ENCODE peak calls at places on chromosomes 2 and 18, in four cellular contexts. Q is OCI-LY7, L is hepatocyte, W is transverse colon. S is an unnamed sample.

GRCh38 chr2:164992818-164993217 is 37.5 kb upstream of the SLC38A11 start:
- DNase-seq in Q (peak; percentile 81), L (peak; percentile 91), W (peak; percentile 52), S (peak; percentile 55)

GRCh38 chr2:66169076-66169475 is 265.8 kb upstream of the MEIS1 start:
- DNase-seq in Q (no peak), L (no peak), W (no peak), S (no peak)

GRCh38 chr18:42184685-42185477 is 229.8 kb downstream of the PIK3C3 start:
- DNase-seq in Q (no peak), L (no peak), W (no peak), S (no peak)

GRCh38 chr2:43180901-43181300 is 45.5 kb downstream of the ZFP36L2 start:
- DNase-seq in Q (no peak), L (no peak), W (no peak), S (no peak)

GRCh38 chr2:171763602-171764001 is 76.3 kb downstream of the DYNC1I2 start:
- DNase-seq in Q (no peak), L (no peak), W (no peak), S (no peak)

GRCh38 chr18:35159782-35160181 is 81.1 kb upstream of the ZNF397 start:
- DNase-seq in Q (no peak), L (no peak), W (no peak), S (no peak)

GRCh38 chr2:130913891-130914290 is 77.2 kb downstream of the ARHGEF4 start:
- DNase-seq in Q (no peak), L (no peak), W (no peak), S (no peak)

GRCh38 chr2:168831662-168832061 is 29.2 kb downstream of the NOSTRIN start:
- DNase-seq in Q (no peak), L (no peak), W (no peak), S (no peak)

GRCh38 chr2:237729681-237730475 is 68.7 kb upstream of the RBM44 start:
- DNase-seq in Q (no peak), L (no peak), W (no peak), S (no peak)

GRCh38 chr2:138600732-138601437 is 99.3 kb downstream of the SPOPL start:
- DNase-seq in Q (no peak), L (no peak), W (no peak), S (no peak)

GRCh38 chr18:44900627-44901026 is 219.9 kb downstream of the SETBP1 start:
- DNase-seq in Q (no peak), L (no peak), W (no peak), S (no peak)

GRCh38 chr2:179850188-179850587 is 11.2 kb downstream of the ZNF385B start:
- DNase-seq in Q (no peak), L (peak; percentile 15), W (no peak), S (no peak)

GRCh38 chr2:27320958-27321543 is 1.8 kb downstream of the MPV17 start:
- DNase-seq in Q (no peak), L (peak; percentile 94), W (peak; percentile 57), S (peak; percentile 95)

GRCh38 chr2:25125949-25126348 is 42.4 kb downstream of the POMC start:
- DNase-seq in Q (no peak), L (no peak), W (no peak), S (no peak)

GRCh38 chr18:21444465-21445023 is 156.0 kb downstream of the ESCO1 start:
- DNase-seq in Q (peak; percentile 42), L (peak; percentile 73), W (peak; percentile 11), S (peak; percentile 61)

GRCh38 chr2:165698621-165698946 is 95.5 kb downstream of the GALNT3 start:
- DNase-seq in Q (peak; percentile 66), L (peak; percentile 72), W (peak; percentile 29), S (peak; percentile 48)

GRCh38 chr2:227447606-227448005 is 24.4 kb upstream of the AGFG1 start:
- DNase-seq in Q (no peak), L (no peak), W (no peak), S (no peak)
- H3K4me3 ChIP-seq in Q (no peak overlapping the region), L (no peak overlapping the region), W (no peak overlapping the region), S (no peak overlapping the region)

GRCh38 chr18:61086657-61087056 is 246.6 kb upstream of the CDH20 start:
- DNase-seq in Q (no peak), L (no peak), W (no peak), S (no peak)

GRCh38 chr18:61085751-61086150 is 247.5 kb upstream of the CDH20 start:
- DNase-seq in Q (no peak), L (no peak), W (no peak), S (no peak)

GRCh38 chr18:61079714-61080113 is 253.5 kb upstream of the CDH20 start:
- DNase-seq in Q (no peak), L (no peak), W (no peak), S (no peak)

GRCh38 chr18:61085036-61085435 is 248.2 kb upstream of the CDH20 start:
- DNase-seq in Q (no peak), L (no peak), W (no peak), S (no peak)

DNA sequence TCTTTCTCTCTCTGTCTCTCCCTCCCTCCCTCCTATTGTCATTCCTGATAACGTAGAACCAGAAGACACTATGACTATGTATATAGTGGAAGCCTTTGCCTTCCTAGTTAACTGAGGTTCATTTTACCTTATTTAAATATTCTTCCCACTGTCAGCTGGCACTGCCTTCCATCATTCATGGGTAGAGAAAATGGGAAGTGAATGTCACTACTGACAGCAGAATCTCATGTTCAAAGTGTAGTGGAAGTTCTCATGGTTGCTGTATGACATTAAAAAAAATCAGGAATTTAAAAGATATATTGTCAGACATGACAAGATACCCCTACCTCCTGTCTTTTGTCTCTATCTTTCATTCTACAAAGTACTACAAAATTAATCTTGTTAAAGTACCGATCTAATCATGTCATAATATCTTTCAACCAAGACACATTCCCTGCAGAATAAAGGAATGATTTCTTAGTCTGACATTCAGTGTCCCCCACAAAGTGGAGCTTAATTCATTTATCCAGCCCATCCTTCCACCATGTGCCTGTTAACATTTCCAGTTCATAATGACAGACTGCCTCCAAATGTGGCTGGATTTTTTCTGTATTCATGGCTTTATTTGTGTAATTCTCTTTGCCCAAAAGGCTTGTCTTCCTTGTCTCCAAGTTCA is 250.1 kb upstream of the CDH20 start:
- DNase-seq in Q (no peak), L (no peak), W (no peak), S (no peak)
- H3K4me3 ChIP-seq in Q (no peak overlapping the region), L (no peak overlapping the region), W (no peak overlapping the region), S (no peak overlapping the region)

GRCh38 chr2:177255227-177255601 is 9.3 kb downstream of the NFE2L2 start:
- DNase-seq in Q (no peak), L (no peak), W (no peak), S (no peak)
- H3K4me3 ChIP-seq in Q (no peak overlapping the region), L (no peak overlapping the region), W (peak overlapping the region; percentile 13), S (no peak overlapping the region)

DNA sequence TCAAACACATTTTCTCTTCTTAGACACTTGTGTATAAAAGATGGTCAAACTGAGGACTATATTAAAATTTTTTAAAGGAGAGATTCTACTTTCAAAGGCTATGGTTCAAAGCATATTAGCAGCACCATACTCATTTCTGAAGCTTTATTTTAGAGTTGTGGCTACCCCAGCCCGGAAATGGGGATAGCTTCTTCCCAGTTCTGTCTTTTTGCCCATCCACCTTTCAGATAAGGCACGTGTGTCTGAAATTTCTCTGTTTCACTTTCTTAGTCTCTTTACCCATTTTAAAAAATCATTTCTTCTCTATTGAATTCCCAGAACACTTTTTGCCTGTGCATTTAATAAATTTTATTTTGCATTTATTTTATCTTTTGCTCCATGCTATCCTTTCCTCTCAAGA is 431.5 kb downstream of the RNF144A start:
- DNase-seq in Q (no peak), L (no peak), W (no peak), S (no peak)
- H3K4me3 ChIP-seq in Q (no peak overlapping the region), L (no peak overlapping the region), W (no peak overlapping the region), S (no peak overlapping the region)

GRCh38 chr2:213252206-213252605 is 32.1 kb upstream of the SPAG16 start:
- DNase-seq in Q (no peak), L (no peak), W (no peak), S (no peak)
- H3K4me3 ChIP-seq in Q (no peak overlapping the region), L (no peak overlapping the region), W (no peak overlapping the region), S (no peak overlapping the region)

GRCh38 chr2:64456298-64456697 is 2.3 kb downstream of the LGALSL start:
- DNase-seq in Q (no peak), L (no peak), W (no peak), S (no peak)
- H3K4me3 ChIP-seq in Q (no peak overlapping the region), L (no peak overlapping the region), W (no peak overlapping the region), S (no peak overlapping the region)

DNA sequence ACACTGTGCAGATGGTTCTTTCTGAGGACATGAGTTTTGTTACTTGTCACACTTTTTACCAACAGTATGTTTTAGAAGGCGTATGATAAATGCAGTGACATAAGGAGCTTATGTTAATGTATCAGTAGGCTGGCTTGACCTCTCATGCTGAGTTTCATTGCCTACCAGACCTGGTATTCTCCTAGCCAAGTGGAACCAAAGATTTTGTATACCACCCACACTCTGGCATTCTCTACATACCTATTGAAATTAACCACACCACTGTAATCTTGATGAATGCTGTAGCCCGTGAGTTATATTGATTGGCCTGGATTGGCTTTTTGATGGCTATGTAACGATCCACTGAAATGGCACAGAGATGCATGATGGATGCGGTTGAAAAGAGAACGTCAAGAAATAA is 11.4 kb downstream of the HTR2B start:
- DNase-seq in Q (no peak), L (no peak), W (no peak), S (no peak)
- H3K4me3 ChIP-seq in Q (no peak overlapping the region), L (no peak overlapping the region), W (no peak overlapping the region), S (no peak overlapping the region)

GRCh38 chr18:75227535-75227934 is 16.9 kb downstream of the TSHZ1 start:
- DNase-seq in Q (no peak), L (peak; percentile 32), W (no peak), S (no peak)
- H3K4me3 ChIP-seq in Q (no peak overlapping the region), L (no peak overlapping the region), W (peak overlapping the region; percentile 22), S (no peak overlapping the region)

GRCh38 chr2:64859208-64860161 is 129.7 kb upstream of the SLC1A4 start:
- DNase-seq in Q (no peak), L (peak; percentile 88), W (peak; percentile 94), S (peak; percentile 62)

GRCh38 chr2:64861338-64862000 is 127.7 kb upstream of the SLC1A4 start:
- DNase-seq in Q (peak; percentile 28), L (no peak), W (no peak), S (no peak)

GRCh38 chr2:64860321-64860751 is 128.9 kb upstream of the SLC1A4 start:
- DNase-seq in Q (peak; percentile 30), L (no peak), W (peak; percentile 27), S (no peak)

GRCh38 chr2:64862001-64862397 is 127.2 kb upstream of the SLC1A4 start:
- DNase-seq in Q (no peak), L (no peak), W (no peak), S (no peak)

GRCh38 chr2:64860936-64861335 is 128.3 kb upstream of the SLC1A4 start:
- DNase-seq in Q (no peak), L (no peak), W (no peak), S (no peak)
- H3K4me3 ChIP-seq in Q (no peak overlapping the region), L (no peak overlapping the region), W (no peak overlapping the region), S (no peak overlapping the region)

DNA sequence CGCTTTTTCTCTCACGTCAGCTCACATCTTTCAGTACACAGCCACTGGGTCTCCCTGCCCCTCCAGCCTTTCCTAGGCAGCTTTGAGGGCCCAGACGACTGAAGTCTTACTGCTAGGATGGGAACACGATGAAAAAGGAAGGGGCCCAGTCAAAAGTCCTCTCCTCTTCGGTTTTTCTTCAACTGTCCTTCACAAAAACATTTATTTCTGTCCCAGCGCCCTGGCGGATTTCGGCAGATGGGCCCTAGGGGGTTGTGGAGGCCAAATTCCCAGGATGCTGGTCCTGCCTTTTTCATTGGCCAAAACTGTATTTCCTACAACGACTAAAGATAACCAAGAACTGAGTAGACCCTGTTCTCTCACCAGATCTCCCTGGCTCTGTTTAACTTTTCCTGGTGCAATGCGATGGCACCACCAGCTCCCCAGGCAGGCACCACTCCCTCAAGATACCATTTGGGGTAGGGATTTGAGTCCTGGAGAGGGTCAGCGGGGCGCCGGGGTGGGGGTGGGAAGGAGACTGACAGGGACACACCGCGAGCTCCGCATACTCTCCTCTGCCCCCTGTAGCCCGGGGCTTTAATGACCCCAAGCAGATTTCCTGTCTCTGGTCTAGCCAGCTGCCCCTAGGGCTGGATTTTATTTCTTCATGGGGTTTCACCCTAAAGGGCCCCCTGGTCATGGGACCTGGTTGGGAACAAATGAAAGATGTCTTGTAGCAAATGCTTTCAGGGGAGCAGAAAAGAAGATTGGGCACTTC is 7.4 kb downstream of the SIX2 start:
- DNase-seq in Q (no peak), L (no peak), W (no peak), S (no peak)
- H3K4me3 ChIP-seq in Q (no peak overlapping the region), L (peak overlapping the region; percentile 20), W (peak overlapping the region; percentile 43), S (no peak overlapping the region)

S was measured in Caco-2.